ENCODE peak calls at places on chromosomes 2 and 18, in five cellular contexts. U is SK-N-SH, N is foreskin fibroblast, H is AG09309, I is HCT116. L is an unnamed sample.
A peak's percentile ranks its signal among the peaks of the same experiment; 100 is the strongest.

GRCh38 chr2:113240915-113241911 is 37.5 kb downstream of the PAX8 start:
- DNase-seq in U (peak; percentile 30), N (peak; percentile 100), H (peak; percentile 97), I (peak; percentile 97), L (peak; percentile 100)

GRCh38 chr2:72415256-72415655 is 267.6 kb upstream of the CYP26B1 start:
- DNase-seq in U (peak; percentile 10), N (peak; percentile 59), H (peak; percentile 54), I (no peak), L (peak; percentile 73)

GRCh38 chr2:136393515-136393914 is 275.6 kb upstream of the CXCR4 start:
- DNase-seq in U (no peak), N (no peak), H (no peak), I (no peak), L (no peak)

GRCh38 chr18:58103339-58103930 is 59.4 kb downstream of the NEDD4L start:
- DNase-seq in U (no peak), N (no peak), H (no peak), I (no peak), L (peak; percentile 5)

GRCh38 chr18:62044490-62045000 is 142.3 kb downstream of the PIGN start:
- DNase-seq in U (no peak), N (no peak), H (no peak), I (no peak), L (no peak)

GRCh38 chr2:28608829-28609400 is 113.1 kb downstream of the PLB1 start:
- DNase-seq in U (no peak), N (no peak), H (no peak), I (no peak), L (no peak)

GRCh38 chr18:77042583-77042982 is 90.0 kb downstream of the MBP start:
- DNase-seq in U (no peak), N (no peak), H (no peak), I (no peak), L (no peak)

GRCh38 chr2:71886241-71886640 is 261.4 kb downstream of the CYP26B1 start:
- DNase-seq in U (no peak), N (no peak), H (no peak), I (no peak), L (no peak)

GRCh38 chr18:58805482-58806187 is 59.0 kb upstream of the ZNF532 start:
- DNase-seq in U (peak; percentile 64), N (no peak), H (no peak), I (no peak), L (no peak)

GRCh38 chr2:207467716-207468347 is 61.9 kb upstream of the CREB1 start:
- DNase-seq in U (no peak), N (peak; percentile 89), H (peak; percentile 51), I (no peak), L (peak; percentile 93)

GRCh38 chr2:233213011-233213410 is 38.5 kb upstream of the ATG16L1 start:
- DNase-seq in U (no peak), N (no peak), H (no peak), I (no peak), L (no peak)

GRCh38 chr2:124804014-124804940 is 779.2 kb downstream of the CNTNAP5 start:
- DNase-seq in U (peak; percentile 48), N (no peak), H (no peak), I (peak; percentile 3), L (peak; percentile 10)

GRCh38 chr18:56869189-56869777 is 218.1 kb downstream of the WDR7 start:
- DNase-seq in U (peak; percentile 33), N (peak; percentile 74), H (peak; percentile 34), I (peak; percentile 55), L (peak; percentile 74)

GRCh38 chr18:67599277-67599676 is 82.8 kb upstream of the DSEL start:
- DNase-seq in U (peak; percentile 57), N (peak; percentile 80), H (no peak), I (no peak), L (peak; percentile 59)

GRCh38 chr2:163667064-163667887 is 68.5 kb downstream of the FIGN start:
- DNase-seq in U (no peak), N (peak; percentile 84), H (peak; percentile 81), I (no peak), L (peak; percentile 93)

GRCh38 chr2:203126971-203127370 is 111.8 kb upstream of the CYP20A1 start:
- DNase-seq in U (no peak), N (no peak), H (peak; percentile 45), I (no peak), L (no peak)

GRCh38 chr2:219688560-219689445 is 61.4 kb downstream of the SLC4A3 start:
- DNase-seq in U (no peak), N (peak; percentile 91), H (peak; percentile 71), I (peak; percentile 76), L (peak; percentile 71)

GRCh38 chr18:8765692-8766463 is 60.5 kb downstream of the MTCL1 start:
- DNase-seq in U (peak; percentile 71), N (peak; percentile 57), H (no peak), I (peak; percentile 2), L (peak; percentile 15)

GRCh38 chr2:158130832-158131473 is 29.3 kb downstream of the UPP2 start:
- DNase-seq in U (no peak), N (no peak), H (no peak), I (no peak), L (peak; percentile 19)

GRCh38 chr18:23225518-23225917 is 90.2 kb downstream of the CABLES1 start:
- DNase-seq in U (no peak), N (peak; percentile 94), H (peak; percentile 97), I (no peak), L (peak; percentile 98)

GRCh38 chr18:68660355-68661183 is 54.3 kb downstream of the TMX3 start:
- DNase-seq in U (peak; percentile 14), N (peak; percentile 70), H (peak; percentile 20), I (peak; percentile 29), L (peak; percentile 68)

GRCh38 chr2:175965773-175966172 is 36.3 kb downstream of the LNPK start:
- DNase-seq in U (no peak), N (no peak), H (no peak), I (no peak), L (no peak)

GRCh38 chr2:175966839-175967238 is 35.2 kb downstream of the LNPK start:
- DNase-seq in U (no peak), N (no peak), H (no peak), I (no peak), L (no peak)

GRCh38 chr2:175964195-175964594 is 37.9 kb downstream of the LNPK start:
- DNase-seq in U (no peak), N (peak; percentile 4), H (no peak), I (peak; percentile 8), L (no peak)
- TF ChIP-seq CTCF in U (peak; percentile 28), N (no peak), H (no peak), I (peak; percentile 33), L (no peak)

GRCh38 chr2:38073211-38074005 is 2.5 kb downstream of the CYP1B1 start:
- DNase-seq in U (no peak), N (peak; percentile 53), H (no peak), I (no peak), L (peak; percentile 56)
- H3K4me3 ChIP-seq in U (no peak overlapping the region), N (no peak overlapping the region), H (no peak overlapping the region), I (no peak overlapping the region), L (peak overlapping the region; percentile 53)

GRCh38 chr2:10071595-10071994 is 8.6 kb downstream of the CYS1 start:
- DNase-seq in U (no peak), N (no peak), H (no peak), I (no peak), L (no peak)
- TF ChIP-seq CTCF in U (no peak), N (no peak), H (no peak), I (no peak), L (no peak)

GRCh38 chr2:189424956-189425355 is 16.3 kb upstream of the WDR75 start:
- DNase-seq in U (no peak), N (no peak), H (no peak), I (no peak), L (no peak)

GRCh38 chr2:189425676-189426075 is 15.6 kb upstream of the WDR75 start:
- DNase-seq in U (no peak), N (no peak), H (no peak), I (no peak), L (no peak)

GRCh38 chr2:189426886-189427285 is 14.4 kb upstream of the WDR75 start:
- DNase-seq in U (no peak), N (no peak), H (no peak), I (no peak), L (no peak)

GRCh38 chr2:189427872-189428271 is 13.4 kb upstream of the WDR75 start:
- DNase-seq in U (no peak), N (no peak), H (no peak), I (no peak), L (no peak)
- H3K4me3 ChIP-seq in U (no peak overlapping the region), N (no peak overlapping the region), H (no peak overlapping the region), I (no peak overlapping the region), L (no peak overlapping the region)

GRCh38 chr2:106177581-106177980 is 16.5 kb downstream of the UXS1 start:
- DNase-seq in U (no peak), N (no peak), H (no peak), I (no peak), L (no peak)
- TF ChIP-seq CTCF in U (no peak), N (no peak), H (no peak), I (peak; percentile 7), L (no peak)

GRCh38 chr2:148642891-148643416 is 1.6 kb upstream of the EPC2 start:
- DNase-seq in U (no peak), N (peak; percentile 67), H (no peak), I (peak; percentile 65), L (peak; percentile 84)
- H3K4me3 ChIP-seq in U (no peak overlapping the region), N (no peak overlapping the region), H (no peak overlapping the region), I (peak overlapping the region; percentile 77), L (no peak overlapping the region)

GRCh38 chr2:182132605-182133004 is 147.0 kb downstream of the PPP1R1C start:
- DNase-seq in U (no peak), N (peak; percentile 17), H (no peak), I (no peak), L (peak; percentile 31)
- TF ChIP-seq CTCF in U (peak; percentile 68), N (peak; percentile 18), H (peak; percentile 58), I (peak; percentile 30), L (peak; percentile 34)

GRCh38 chr2:105573490-105573889 is 171.2 kb upstream of the NCK2 start:
- DNase-seq in U (no peak), N (no peak), H (no peak), I (no peak), L (no peak)
- H3K4me3 ChIP-seq in U (no peak overlapping the region), N (no peak overlapping the region), H (no peak overlapping the region), I (no peak overlapping the region), L (no peak overlapping the region)

L was measured in fibroblast of mammary gland.